ENCODE peak calls at places on chromosomes 5 and 9, in six cellular contexts. One of them, this sample, is unnamed.

GRCh38 chr5:109083937-109084336 is 325.8 kb downstream of the PJA2 start:
- DNase-seq in A549: no peak
- DNase-seq in GM13977: no peak
- DNase-seq in GM20000: no peak
- DNase-seq in NCI-H774: no peak
- DNase-seq in transverse colon: no peak
- DNase-seq in this sample: no peak

GRCh38 chr5:83376461-83376860 is 95.1 kb upstream of the VCAN start:
- DNase-seq in GM13977: no peak
- DNase-seq in GM20000: no peak
- DNase-seq in A549: no peak
- DNase-seq in NCI-H774: no peak
- DNase-seq in transverse colon: no peak
- DNase-seq in this sample: no peak

GRCh38 chr9:96651626-96652025 is 3.5 kb downstream of the PRXL2C start:
- DNase-seq in GM20000: peak; percentile 40
- DNase-seq in A549: peak; percentile 47
- DNase-seq in GM13977: peak; percentile 48
- DNase-seq in transverse colon: no peak
- DNase-seq in NCI-H774: no peak
- DNase-seq in this sample: no peak

GRCh38 chr9:88173378-88173999 is 35.2 kb upstream of the SPATA31C2 start:
- DNase-seq in NCI-H774: no peak
- DNase-seq in transverse colon: peak; percentile 20
- DNase-seq in GM20000: peak; percentile 33
- DNase-seq in GM13977: peak; percentile 28
- DNase-seq in A549: peak; percentile 21
- DNase-seq in this sample: peak; percentile 42

GRCh38 chr9:35262064-35262463 is 100.3 kb downstream of the UNC13B start:
- DNase-seq in GM20000: no peak
- DNase-seq in GM13977: no peak
- DNase-seq in transverse colon: no peak
- DNase-seq in NCI-H774: no peak
- DNase-seq in A549: no peak
- DNase-seq in this sample: no peak

GRCh38 chr5:177204281-177204680 is 70.7 kb downstream of the NSD1 start:
- DNase-seq in GM20000: no peak
- DNase-seq in transverse colon: no peak
- DNase-seq in A549: no peak
- DNase-seq in GM13977: no peak
- DNase-seq in NCI-H774: no peak
- DNase-seq in this sample: no peak

GRCh38 chr5:124504081-124504916 is 242.1 kb downstream of the ZNF608 start:
- DNase-seq in transverse colon: no peak
- DNase-seq in GM13977: peak; percentile 46
- DNase-seq in A549: no peak
- DNase-seq in NCI-H774: no peak
- DNase-seq in GM20000: peak; percentile 52
- DNase-seq in this sample: no peak

GRCh38 chr5:96582343-96582742 is 79.8 kb upstream of the CAST start:
- DNase-seq in NCI-H774: peak; percentile 23
- DNase-seq in GM20000: no peak
- DNase-seq in A549: no peak
- DNase-seq in transverse colon: peak; percentile 33
- DNase-seq in GM13977: no peak
- DNase-seq in this sample: no peak

GRCh38 chr9:12884736-12885395 is 110.0 kb downstream of the LURAP1L start:
- DNase-seq in GM13977: no peak
- DNase-seq in NCI-H774: no peak
- DNase-seq in GM20000: no peak
- DNase-seq in transverse colon: no peak
- DNase-seq in A549: peak; percentile 32
- DNase-seq in this sample: peak; percentile 55

GRCh38 chr9:133825555-133826198 is 87.5 kb upstream of the SARDH start:
- DNase-seq in A549: no peak
- DNase-seq in GM20000: no peak
- DNase-seq in GM13977: no peak
- DNase-seq in NCI-H774: no peak
- DNase-seq in transverse colon: no peak
- DNase-seq in this sample: no peak

GRCh38 chr5:16819522-16820167 is 116.4 kb downstream of the MYO10 start:
- DNase-seq in A549: no peak
- DNase-seq in transverse colon: no peak
- DNase-seq in NCI-H774: no peak
- DNase-seq in GM13977: no peak
- DNase-seq in GM20000: no peak
- DNase-seq in this sample: no peak

GRCh38 chr5:167057665-167058064 is 1233.8 kb upstream of the WWC1 start:
- DNase-seq in A549: no peak
- DNase-seq in GM20000: no peak
- DNase-seq in GM13977: no peak
- DNase-seq in transverse colon: no peak
- DNase-seq in NCI-H774: no peak
- DNase-seq in this sample: no peak

GRCh38 chr5:10304932-10305331 is 2.8 kb downstream of the CMBL start:
- DNase-seq in GM20000: no peak
- DNase-seq in GM13977: no peak
- DNase-seq in transverse colon: no peak
- DNase-seq in NCI-H774: no peak
- DNase-seq in A549: no peak
- DNase-seq in this sample: no peak

GRCh38 chr9:38263534-38263933 is 129.0 kb upstream of the ALDH1B1 start:
- DNase-seq in transverse colon: no peak
- DNase-seq in GM20000: no peak
- DNase-seq in A549: no peak
- DNase-seq in GM13977: no peak
- DNase-seq in NCI-H774: no peak
- DNase-seq in this sample: peak; percentile 1